ENCODE peak calls at places on chromosomes 3 and 15, in four cellular contexts. U, D, P and J are unnamed samples.

GRCh38 chr15:60949034-60949977 is 279.8 kb downstream of the RORA start:
- DNase-seq in U (no peak), D (no peak), P (no peak), J (no peak)

GRCh38 chr3:111465081-111465670 is 76.8 kb upstream of the CD96 start:
- DNase-seq in U (no peak), D (no peak), P (no peak), J (no peak)

GRCh38 chr3:69086133-69086722 is 1.5 kb downstream of the ARL6IP5 start:
- DNase-seq in U (peak; percentile 97), D (peak; percentile 98), P (peak; percentile 97), J (peak; percentile 62)

GRCh38 chr3:18891641-18892040 is 256.7 kb upstream of the KCNH8 start:
- DNase-seq in U (no peak), D (no peak), P (no peak), J (no peak)

GRCh38 chr3:20136231-20136630 is 49.8 kb downstream of the SGO1 start:
- DNase-seq in U (no peak), D (no peak), P (peak; percentile 26), J (no peak)

GRCh38 chr15:95864467-95864886 is 466.0 kb upstream of the NR2F2 start:
- DNase-seq in U (no peak), D (no peak), P (no peak), J (no peak)

GRCh38 chr15:61393949-61394348 is 164.8 kb upstream of the RORA start:
- DNase-seq in U (no peak), D (no peak), P (peak; percentile 10), J (no peak)

GRCh38 chr3:188686319-188686718 is 485.5 kb upstream of the TPRG1 start:
- DNase-seq in U (no peak), D (no peak), P (no peak), J (no peak)

GRCh38 chr3:72625616-72626337 is 222.5 kb downstream of the SHQ1 start:
- DNase-seq in U (no peak), D (no peak), P (peak; percentile 94), J (peak; percentile 37)

GRCh38 chr3:107911337-107912000 is 179.4 kb downstream of the CD47 start:
- DNase-seq in U (no peak), D (no peak), P (no peak), J (no peak)
- TF ChIP-seq CTCF in U (no peak), D (no peak), P (no peak), J (no peak)

GRCh38 chr15:28099555-28100140 is 533 bp upstream of the OCA2 start:
- DNase-seq in U (no peak), D (no peak), P (no peak), J (no peak)

GRCh38 chr15:28098360-28098765 is 752 bp downstream of the OCA2 start:
- DNase-seq in U (no peak), D (peak; percentile 80), P (no peak), J (no peak)

GRCh38 chr15:28100516-28101195 is 1.5 kb upstream of the OCA2 start:
- DNase-seq in U (no peak), D (peak; percentile 76), P (no peak), J (no peak)

GRCh38 chr15:28097656-28098359 is 1.3 kb downstream of the OCA2 start:
- DNase-seq in U (no peak), D (peak; percentile 49), P (no peak), J (no peak)

DNA sequence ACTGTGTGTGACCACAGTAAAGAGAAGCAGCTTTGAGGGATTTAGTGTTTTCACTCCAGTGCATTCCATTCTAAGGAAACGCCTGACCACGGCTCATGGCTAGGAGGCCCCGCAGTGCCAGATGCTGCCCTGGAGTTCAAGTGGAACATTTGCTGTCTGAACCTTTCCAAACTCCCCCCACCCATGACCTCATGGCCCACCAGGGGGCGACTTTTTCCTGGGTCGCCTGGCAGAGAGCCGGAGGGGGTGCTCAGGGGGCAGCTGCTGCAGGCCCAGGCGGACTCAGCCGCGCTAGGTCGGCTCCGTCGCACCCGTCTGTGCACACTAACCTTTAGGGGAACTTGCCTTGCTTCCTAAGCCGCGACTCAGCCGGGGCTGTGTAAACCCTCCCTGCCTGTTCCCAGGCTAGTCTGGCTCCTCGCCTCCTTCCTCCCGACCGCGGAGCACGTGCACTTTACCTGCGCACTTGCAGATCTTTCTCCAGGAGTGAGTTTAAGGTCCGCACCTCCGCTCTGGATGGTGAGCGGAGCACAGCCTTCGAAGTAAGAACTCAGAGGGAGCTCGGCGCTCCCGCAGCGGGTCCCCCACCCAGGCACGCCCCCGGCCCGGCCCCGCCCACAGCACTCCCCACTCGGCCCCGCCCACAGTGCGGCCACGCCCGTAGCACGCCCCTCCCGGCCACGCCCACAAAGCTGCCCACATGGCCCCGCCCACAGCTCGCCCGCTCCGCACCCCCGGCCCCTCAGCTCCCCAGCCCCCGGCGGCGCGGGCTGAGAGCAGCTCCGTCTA is at the start of gene OCA2:
- DNase-seq in U (peak; percentile 27), D (peak; percentile 88), P (peak; percentile 17), J (no peak)
- H3K4me3 ChIP-seq in U (no peak within 1 kb of the TSS), D (no peak within 1 kb of the TSS), P (no peak within 1 kb of the TSS), J (no peak within 1 kb of the TSS)

GRCh38 chr3:78978037-78978436 is 789.8 kb downstream of the ROBO1 start:
- DNase-seq in U (no peak), D (no peak), P (peak; percentile 64), J (no peak)
- TF ChIP-seq CTCF in U (peak; percentile 46), D (no peak), P (peak; percentile 53), J (peak; percentile 49)

DNA sequence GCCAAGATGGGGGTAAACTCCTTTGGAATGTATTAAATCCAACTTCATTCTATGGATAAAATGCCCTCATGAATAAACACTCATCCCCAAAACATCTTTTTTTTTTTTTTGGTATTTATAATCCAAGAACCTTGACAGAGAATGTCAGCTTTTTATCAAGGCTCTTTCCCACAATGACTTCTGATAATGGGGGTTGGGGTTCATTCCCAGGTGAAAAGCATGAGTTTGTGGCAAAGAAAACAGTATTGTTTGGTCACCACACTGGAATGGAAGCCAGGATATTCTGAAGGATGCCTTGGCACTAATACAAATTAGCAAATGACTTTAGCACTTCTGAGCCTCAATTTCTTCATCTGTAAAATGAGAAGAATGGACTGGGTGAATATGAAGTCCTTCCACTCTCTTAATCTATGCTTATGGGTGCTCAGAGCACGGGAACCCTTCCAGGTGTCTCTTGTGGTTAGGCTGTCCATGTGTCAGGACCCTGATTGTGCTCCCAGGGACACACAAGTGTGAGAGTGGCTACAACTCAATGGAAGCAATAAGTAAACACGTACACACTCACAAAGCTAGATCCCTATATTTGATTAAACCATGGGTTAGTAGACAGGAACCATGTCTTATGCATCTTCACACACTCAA is 21.4 kb downstream of the RAB27A start:
- DNase-seq in U (no peak), D (no peak), P (no peak), J (no peak)
- H3K4me3 ChIP-seq in U (no peak overlapping the region), D (no peak overlapping the region), P (no peak overlapping the region), J (no peak overlapping the region)

GRCh38 chr3:47282424-47283192 is at the start of the genes KIF9 and KLHL18:
- DNase-seq in U (peak; percentile 97), D (peak; percentile 98), P (peak; percentile 96), J (peak; percentile 71)
- TF ChIP-seq CTCF in U (no peak), D (no peak), P (no peak), J (peak; percentile 1)

GRCh38 chr15:89197503-89197971 is 23.8 kb downstream of the RLBP1 start:
- DNase-seq in U (no peak), D (no peak), P (no peak), J (no peak)
- H3K4me3 ChIP-seq in U (no peak overlapping the region), D (no peak overlapping the region), P (no peak overlapping the region), J (no peak overlapping the region)